ENCODE peak calls at places on chromosome 19, in nine cellular contexts. W, Y, K, U, I, N, G, E and J are unnamed samples.

GRCh38 chr19:3672993-3673392 is 27.3 kb downstream of the PIP5K1C start:
- DNase-seq in W (no peak), Y (no peak), K (no peak), U (no peak), I (no peak), N (no peak), G (no peak), E (no peak), J (no peak)

GRCh38 chr19:48400018-48400742 is 6.7 kb downstream of the GRIN2D start:
- DNase-seq in W (peak), Y (peak), K (no peak), U (peak), I (peak), N (peak), G (no peak), E (peak), J (peak)

GRCh38 chr19:9644472-9644871 is 23.4 kb upstream of the ZNF561 start:
- DNase-seq in W (no peak), Y (no peak), K (no peak), U (no peak), I (no peak), N (no peak), G (no peak), E (no peak), J (no peak)

GRCh38 chr19:15091918-15092753 is 10.1 kb downstream of the OR1I1 start:
- DNase-seq in W (peak), Y (peak), K (no peak), U (no peak), I (peak), N (no peak), G (no peak), E (peak), J (no peak)

GRCh38 chr19:4814625-4815425 is 16.7 kb downstream of the TICAM1 start:
- DNase-seq in W (no peak), Y (no peak), K (no peak), U (no peak), I (no peak), N (no peak), G (no peak), E (peak), J (no peak)

GRCh38 chr19:50551034-50551712 is 17.1 kb downstream of the LRRC4B start:
- DNase-seq in W (no peak), Y (no peak), K (no peak), U (no peak), I (no peak), N (no peak), G (no peak), E (no peak), J (no peak)

GRCh38 chr19:41945135-41945766 is 13.9 kb downstream of the RABAC1 start:
- DNase-seq in W (no peak), Y (no peak), K (no peak), U (no peak), I (no peak), N (no peak), G (peak), E (no peak), J (no peak)

GRCh38 chr19:4493929-4494690 is 22.0 kb downstream of the HDGFL2 start:
- DNase-seq in W (no peak), Y (no peak), K (no peak), U (no peak), I (no peak), N (no peak), G (no peak), E (no peak), J (no peak)

GRCh38 chr19:19362075-19362474 is 41.4 kb downstream of the MAU2 start:
- DNase-seq in W (no peak), Y (no peak), K (no peak), U (no peak), I (no peak), N (no peak), G (no peak), E (no peak), J (no peak)

GRCh38 chr19:42246869-42247630 is 4.6 kb upstream of the GSK3A start:
- DNase-seq in W (no peak), Y (no peak), K (no peak), U (peak), I (no peak), N (no peak), G (no peak), E (no peak), J (peak)

GRCh38 chr19:10694706-10695105 is 6.5 kb upstream of the QTRT1 start:
- DNase-seq in W (no peak), Y (no peak), K (no peak), U (no peak), I (no peak), N (no peak), G (no peak), E (no peak), J (no peak)

GRCh38 chr19:46919324-46919723 is 58.5 kb downstream of the ARHGAP35 start:
- DNase-seq in W (no peak), Y (no peak), K (no peak), U (no peak), I (peak), N (no peak), G (no peak), E (peak), J (no peak)

GRCh38 chr19:15790096-15790495 is 2.6 kb downstream of the OR10H5 start:
- DNase-seq in W (no peak), Y (no peak), K (no peak), U (no peak), I (no peak), N (no peak), G (no peak), E (no peak), J (no peak)

GRCh38 chr19:33906578-33907335 is 110.1 kb downstream of the KCTD15 start:
- DNase-seq in W (peak), Y (no peak), K (no peak), U (peak), I (peak), N (no peak), G (no peak), E (peak), J (no peak)

GRCh38 chr19:17951151-17952040 is 15.5 kb upstream of the KCNN1 start:
- DNase-seq in W (no peak), Y (no peak), K (no peak), U (no peak), I (no peak), N (no peak), G (no peak), E (no peak), J (no peak)

GRCh38 chr19:34364830-34365462 is at the start of gene GPI:
- DNase-seq in W (peak), Y (peak), K (peak), U (peak), I (no peak), N (peak), G (no peak), E (peak), J (peak)

GRCh38 chr19:41795031-41795461 is 1.3 kb upstream of the CEACAM3 start:
- DNase-seq in W (no peak), Y (peak), K (no peak), U (no peak), I (peak), N (no peak), G (no peak), E (peak), J (no peak)

GRCh38 chr19:49212302-49212701 is 54.7 kb downstream of the TRPM4 start:
- DNase-seq in W (no peak), Y (no peak), K (no peak), U (no peak), I (no peak), N (no peak), G (no peak), E (peak), J (no peak)

GRCh38 chr19:5144545-5145179 is 175.7 kb downstream of the KDM4B start:
- DNase-seq in W (no peak), Y (no peak), K (peak), U (no peak), I (no peak), N (peak), G (no peak), E (no peak), J (no peak)

GRCh38 chr19:824885-825284 is 2.8 kb upstream of the AZU1 start:
- DNase-seq in W (no peak), Y (no peak), K (no peak), U (no peak), I (no peak), N (no peak), G (no peak), E (no peak), J (no peak)

GRCh38 chr19:49224856-49225255 is 67.3 kb downstream of the TRPM4 start:
- DNase-seq in W (peak), Y (no peak), K (no peak), U (peak), I (peak), N (no peak), G (no peak), E (peak), J (no peak)

GRCh38 chr19:3710265-3710812 is 2.2 kb downstream of the TJP3 start:
- DNase-seq in W (peak), Y (peak), K (no peak), U (peak), I (peak), N (peak), G (no peak), E (peak), J (peak)

GRCh38 chr19:19382118-19382517 is 23.4 kb upstream of the GATAD2A start:
- DNase-seq in W (no peak), Y (no peak), K (no peak), U (no peak), I (no peak), N (no peak), G (no peak), E (no peak), J (no peak)

GRCh38 chr19:36340786-36341386 is 38.1 kb downstream of the ZFP14 start:
- DNase-seq in W (no peak), Y (no peak), K (no peak), U (no peak), I (no peak), N (no peak), G (no peak), E (no peak), J (no peak)
- H3K4me3 ChIP-seq in W (no peak), Y (no peak), K (no peak), U (no peak), I (no peak), N (no peak), G (no peak), E (no peak), J (no peak)

GRCh38 chr19:54668353-54668752 is 5.6 kb downstream of the LILRB4 start:
- DNase-seq in W (no peak), Y (no peak), K (no peak), U (no peak), I (no peak), N (no peak), G (no peak), E (no peak), J (no peak)

GRCh38 chr19:54662730-54663129 is at the start of gene LILRB4:
- DNase-seq in W (peak), Y (peak), K (no peak), U (peak), I (no peak), N (peak), G (no peak), E (no peak), J (no peak)

GRCh38 chr19:54670576-54671347 is 8.0 kb downstream of the LILRB4 start:
- DNase-seq in W (no peak), Y (no peak), K (no peak), U (no peak), I (no peak), N (no peak), G (no peak), E (no peak), J (no peak)

GRCh38 chr19:54665530-54665929 is 2.7 kb downstream of the LILRB4 start:
- DNase-seq in W (no peak), Y (no peak), K (no peak), U (no peak), I (no peak), N (no peak), G (no peak), E (no peak), J (no peak)

DNA sequence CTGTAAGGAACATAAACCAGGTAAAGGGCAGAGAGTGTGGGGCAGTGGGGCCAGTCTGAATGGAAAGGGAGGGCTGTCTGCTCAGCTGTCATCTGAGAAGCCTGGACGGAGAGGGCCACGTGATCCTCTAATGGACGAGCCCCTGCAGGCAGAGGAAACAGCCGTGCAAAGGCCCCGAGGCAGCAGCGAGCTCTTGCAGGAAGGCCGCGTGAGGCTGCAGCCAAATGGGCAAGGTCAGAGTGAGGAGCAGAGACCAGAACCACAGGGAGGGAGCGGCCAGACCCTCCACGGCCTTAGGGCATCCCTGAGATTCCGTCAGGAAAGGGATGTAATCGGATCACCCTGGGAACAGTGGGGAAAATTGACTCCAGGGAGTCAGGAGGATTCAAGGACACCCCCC is 4.4 kb downstream of the LILRB4 start:
- DNase-seq in W (no peak), Y (no peak), K (no peak), U (no peak), I (no peak), N (no peak), G (no peak), E (no peak), J (no peak)
- H3K27ac ChIP-seq in W (no peak), Y (no peak), K (no peak), U (no peak), I (no peak), N (no peak), G (no peak), E (no peak), J (no peak)

DNA sequence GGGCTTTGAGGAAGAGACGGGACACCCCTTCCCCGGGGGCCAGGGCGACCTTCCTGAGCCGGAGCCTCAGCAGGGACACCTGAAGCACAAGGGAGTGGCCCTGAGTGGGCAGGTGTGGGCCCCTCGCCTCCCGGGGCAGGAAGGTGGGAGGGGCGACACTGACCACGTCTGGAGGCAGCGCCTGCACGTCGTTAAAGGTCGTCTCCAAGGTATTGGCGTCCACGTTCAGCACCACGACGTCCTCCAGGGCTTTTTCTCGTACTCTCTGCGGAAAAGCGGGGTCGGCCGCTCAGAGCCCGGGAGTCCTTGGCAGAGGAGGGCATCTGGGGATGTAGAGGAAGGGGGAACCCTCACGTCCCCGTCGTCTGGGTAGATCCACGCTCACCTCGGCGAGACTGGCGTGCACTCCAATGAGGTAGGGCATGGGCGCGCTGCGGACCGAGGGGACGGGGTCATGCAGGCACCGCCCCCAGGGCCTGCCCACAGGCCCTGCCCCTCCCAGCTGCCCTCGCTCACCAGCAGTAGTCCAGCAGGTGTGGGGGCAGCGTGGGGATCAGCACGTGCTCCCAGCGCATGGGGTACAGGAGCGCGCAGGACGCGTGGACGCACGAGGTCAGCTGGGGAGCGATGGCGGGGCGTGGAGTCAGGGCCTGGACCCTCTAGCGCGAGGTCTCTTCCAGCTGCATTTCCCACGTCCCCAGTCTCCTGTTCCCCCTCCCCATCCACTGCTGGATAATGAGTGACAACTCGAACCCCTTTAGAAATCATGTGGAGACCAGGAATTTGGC is 6.1 kb downstream of the DENND1C start:
- DNase-seq in W (no peak), Y (no peak), K (no peak), U (no peak), I (no peak), N (no peak), G (no peak), E (no peak), J (no peak)
- H3K4me3 ChIP-seq in W (no peak), Y (no peak), K (peak), U (no peak), I (no peak), N (peak), G (peak), E (no peak), J (no peak)

GRCh38 chr19:12675940-12676339 is 5.7 kb downstream of the DHPS start:
- DNase-seq in W (no peak), Y (no peak), K (no peak), U (no peak), I (no peak), N (no peak), G (no peak), E (no peak), J (no peak)

GRCh38 chr19:12669272-12670158 is 2.9 kb downstream of the WDR83 start:
- DNase-seq in W (peak), Y (peak), K (peak), U (peak), I (peak), N (peak), G (no peak), E (peak), J (peak)

GRCh38 chr19:12670159-12670928 is 3.7 kb downstream of the WDR83 start:
- DNase-seq in W (no peak), Y (no peak), K (no peak), U (no peak), I (no peak), N (no peak), G (no peak), E (no peak), J (no peak)

GRCh38 chr19:12675377-12675776 is 6.3 kb downstream of the DHPS start:
- DNase-seq in W (no peak), Y (no peak), K (no peak), U (no peak), I (no peak), N (no peak), G (no peak), E (no peak), J (no peak)

DNA sequence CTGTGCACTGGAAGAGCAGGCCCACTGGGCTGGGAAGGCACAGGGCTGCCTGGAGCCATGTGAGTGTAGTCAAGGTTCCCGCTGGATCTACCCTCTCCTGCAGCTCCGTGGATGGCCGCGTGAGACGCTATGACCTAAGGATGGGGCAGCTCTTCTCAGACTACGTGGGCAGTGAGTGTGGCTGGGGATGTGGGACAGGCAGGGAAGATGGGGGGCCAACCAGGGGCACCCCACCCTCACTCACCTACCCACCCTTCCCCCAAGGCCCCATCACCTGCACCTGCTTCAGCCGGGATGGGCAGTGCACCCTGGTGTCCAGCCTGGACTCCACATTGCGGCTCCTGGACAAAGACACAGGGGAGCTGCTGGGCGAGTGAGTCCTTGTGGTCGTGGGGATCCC is 6.1 kb downstream of the WDR83 start:
- DNase-seq in W (no peak), Y (no peak), K (no peak), U (no peak), I (no peak), N (no peak), G (no peak), E (no peak), J (no peak)
- H3K27ac ChIP-seq in W (no peak), Y (no peak), K (no peak), U (no peak), I (no peak), N (no peak), G (no peak), E (no peak), J (no peak)

DNA sequence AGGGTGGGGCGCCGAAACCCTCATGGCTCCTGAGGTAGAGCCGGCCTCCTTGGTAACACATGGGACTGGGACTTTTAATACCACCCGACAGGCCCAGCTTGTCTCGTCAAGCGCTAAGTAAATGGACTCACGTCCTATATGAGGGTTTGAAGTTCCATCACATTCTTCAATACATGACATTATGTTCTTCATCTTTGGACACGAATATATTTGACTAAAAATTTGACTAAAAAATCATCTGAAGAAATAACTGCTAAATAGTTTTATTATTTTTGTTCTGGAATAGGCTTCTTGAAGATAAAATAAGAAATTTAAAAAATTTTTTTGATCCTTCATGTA is 335 bp upstream of the ZNF607 start:
- DNase-seq in W (no peak), Y (no peak), K (no peak), U (no peak), I (no peak), N (no peak), G (no peak), E (no peak), J (no peak)
- H3K4me3 ChIP-seq in W (peak), Y (peak), K (peak), U (peak), I (peak), N (peak), G (peak), E (peak), J (peak)